ENCODE peak calls at places on chromosomes 11 and 22, in eight cellular contexts. H is AG10803; M is activated CD8-positive, alpha-beta memory T cell treated with anti-CD3 and anti-CD28 coated beads, Interleukin-2, amount 10 ng/mL, durations not matched to agents 7 days and 5 days; G is LoVo; L is left colon; X is AG04450; A is substantia nigra; Q is tibial artery. Y is an unnamed sample.

GRCh38 chr11:14242198-14242597 is 116.8 kb downstream of the RRAS2 start:
- DNase-seq in H (no peak), M (no peak), G (no peak), L (no peak), X (no peak), A (peak; percentile 35), Q (no peak), Y (peak; percentile 48)

GRCh38 chr11:35593143-35593542 is 25.1 kb upstream of the FJX1 start:
- DNase-seq in H (peak; percentile 99), M (no peak), G (peak; percentile 46), L (no peak), X (peak; percentile 55), A (no peak), Q (no peak), Y (no peak)

GRCh38 chr22:45318558-45319318 is 9.0 kb downstream of the FAM118A start:
- DNase-seq in H (peak; percentile 37), M (peak; percentile 86), G (no peak), L (no peak), X (no peak), A (no peak), Q (no peak), Y (no peak)

GRCh38 chr11:43567396-43567975 is 113.1 kb upstream of the HSD17B12 start:
- DNase-seq in H (peak; percentile 54), M (no peak), G (peak; percentile 60), L (no peak), X (peak; percentile 27), A (no peak), Q (no peak), Y (peak; percentile 24)

GRCh38 chr11:123700774-123701173 is 40.7 kb downstream of the ZNF202 start:
- DNase-seq in H (no peak), M (no peak), G (no peak), L (peak; percentile 7), X (no peak), A (no peak), Q (no peak), Y (no peak)

GRCh38 chr11:45930951-45931563 is 8.6 kb downstream of the LARGE2 start:
- DNase-seq in H (no peak), M (no peak), G (no peak), L (no peak), X (no peak), A (no peak), Q (no peak), Y (no peak)

GRCh38 chr11:13278620-13279486 is 1.3 kb downstream of the BMAL1 start:
- DNase-seq in H (no peak), M (no peak), G (no peak), L (peak; percentile 21), X (no peak), A (no peak), Q (no peak), Y (no peak)

GRCh38 chr11:1899100-1899499 is 7.4 kb upstream of the PRR33 start:
- DNase-seq in H (no peak), M (no peak), G (no peak), L (no peak), X (no peak), A (no peak), Q (no peak), Y (no peak)

GRCh38 chr11:109071712-109072524 is 350.1 kb upstream of the C11orf87 start:
- DNase-seq in H (peak; percentile 67), M (no peak), G (no peak), L (no peak), X (peak; percentile 6), A (no peak), Q (peak; percentile 23), Y (no peak)

GRCh38 chr11:62552465-62552782 is 5.8 kb upstream of the AHNAK start:
- DNase-seq in H (peak; percentile 69), M (no peak), G (no peak), L (peak; percentile 48), X (no peak), A (no peak), Q (no peak), Y (no peak)